ENCODE peak calls at places on chromosomes 3 and 15, in eight cellular contexts. X, V, R, E, M, W, N and Q are unnamed samples. For H3K27me3, the result is how much of the 10 kb centered on the place peaks cover.

GRCh38 chr3:49718419-49719213 is 868 bp downstream of the AMIGO3 start:
- DNase-seq in W (no peak), E (no peak), X (peak), N (no peak), R (peak), V (no peak), M (peak), Q (peak)

GRCh38 chr15:40323953-40324937 is 753 bp downstream of the INAFM2 start:
- DNase-seq in V (no peak), N (no peak), M (no peak), X (peak), E (no peak), W (no peak), R (no peak), Q (no peak)

GRCh38 chr3:149368201-149368849 is 9.1 kb downstream of the TM4SF1 start:
- DNase-seq in M (no peak), W (no peak), X (no peak), R (peak), N (no peak), V (peak), E (no peak), Q (no peak)

GRCh38 chr3:196072313-196072712 is 9.6 kb downstream of the TFRC start:
- DNase-seq in R (no peak), X (no peak), M (no peak), W (no peak), V (no peak), N (no peak), E (no peak), Q (no peak)

GRCh38 chr3:66037986-66038369 is 740 bp downstream of the MAGI1 start:
- DNase-seq in N (no peak), W (no peak), M (no peak), E (no peak), R (no peak), V (no peak), X (peak), Q (no peak)

GRCh38 chr15:83106994-83107840 is at the start of gene TM6SF1:
- DNase-seq in X (peak), W (no peak), N (no peak), V (no peak), M (no peak), R (peak), E (no peak), Q (peak)

GRCh38 chr15:74988007-74988800 is 7.2 kb upstream of the SCAMP5 start:
- DNase-seq in N (no peak), X (peak), R (peak), E (no peak), M (no peak), W (no peak), V (no peak), Q (peak)

GRCh38 chr3:130258532-130258952 is 86.9 kb upstream of the COL6A5 start:
- DNase-seq in N (no peak), X (no peak), M (no peak), W (no peak), E (peak), V (no peak), R (no peak), Q (no peak)

GRCh38 chr15:69806287-69806915 is 291.3 kb downstream of the TLE3 start:
- DNase-seq in R (no peak), M (no peak), X (peak), E (no peak), V (no peak), W (no peak), N (no peak), Q (no peak)

GRCh38 chr15:42184313-42184712 is 23.8 kb downstream of the VPS39 start:
- DNase-seq in M (peak), R (no peak), N (no peak), W (no peak), V (no peak), X (no peak), E (no peak), Q (no peak)

GRCh38 chr3:108021131-108021530 is 69.7 kb downstream of the CD47 start:
- DNase-seq in R (no peak), X (no peak), E (no peak), M (no peak), N (no peak), V (no peak), W (no peak), Q (no peak)

GRCh38 chr15:47184405-47185221 is 532.7 kb upstream of the SEMA6D start:
- DNase-seq in V (no peak), X (peak), N (no peak), W (no peak), M (no peak), R (peak), E (no peak), Q (peak)

GRCh38 chr15:96276438-96277210 is 53.9 kb upstream of the NR2F2 start:
- DNase-seq in E (no peak), N (peak), W (no peak), M (no peak), R (peak), X (no peak), V (no peak), Q (no peak)

GRCh38 chr3:172391592-172392302 is 56.5 kb downstream of the GHSR start:
- DNase-seq in V (no peak), E (no peak), X (no peak), W (no peak), N (no peak), R (no peak), M (no peak), Q (no peak)

GRCh38 chr3:109685084-109686079 is 348.0 kb upstream of the DPPA4 start:
- DNase-seq in E (peak), V (peak), R (peak), N (peak), M (peak), X (no peak), W (no peak), Q (no peak)

GRCh38 chr15:51842852-51843737 is 13.6 kb downstream of the TMOD3 start:
- DNase-seq in V (no peak), X (no peak), N (no peak), R (peak), E (no peak), W (no peak), M (no peak), Q (no peak)

GRCh38 chr15:88782465-88782864 is 20.8 kb upstream of the ACAN start:
- DNase-seq in E (no peak), R (no peak), W (no peak), X (no peak), N (no peak), M (no peak), V (no peak), Q (no peak)

GRCh38 chr3:61561374-61562041 is at the start of gene PTPRG:
- DNase-seq in M (peak), E (peak), V (no peak), N (peak), W (no peak), R (peak), X (peak), Q (peak)
- H3K27me3 ChIP-seq in M (under half), E (under half), V (under half), N (under half), W (under half), R (under half), X (under half), Q (under half)

DNA sequence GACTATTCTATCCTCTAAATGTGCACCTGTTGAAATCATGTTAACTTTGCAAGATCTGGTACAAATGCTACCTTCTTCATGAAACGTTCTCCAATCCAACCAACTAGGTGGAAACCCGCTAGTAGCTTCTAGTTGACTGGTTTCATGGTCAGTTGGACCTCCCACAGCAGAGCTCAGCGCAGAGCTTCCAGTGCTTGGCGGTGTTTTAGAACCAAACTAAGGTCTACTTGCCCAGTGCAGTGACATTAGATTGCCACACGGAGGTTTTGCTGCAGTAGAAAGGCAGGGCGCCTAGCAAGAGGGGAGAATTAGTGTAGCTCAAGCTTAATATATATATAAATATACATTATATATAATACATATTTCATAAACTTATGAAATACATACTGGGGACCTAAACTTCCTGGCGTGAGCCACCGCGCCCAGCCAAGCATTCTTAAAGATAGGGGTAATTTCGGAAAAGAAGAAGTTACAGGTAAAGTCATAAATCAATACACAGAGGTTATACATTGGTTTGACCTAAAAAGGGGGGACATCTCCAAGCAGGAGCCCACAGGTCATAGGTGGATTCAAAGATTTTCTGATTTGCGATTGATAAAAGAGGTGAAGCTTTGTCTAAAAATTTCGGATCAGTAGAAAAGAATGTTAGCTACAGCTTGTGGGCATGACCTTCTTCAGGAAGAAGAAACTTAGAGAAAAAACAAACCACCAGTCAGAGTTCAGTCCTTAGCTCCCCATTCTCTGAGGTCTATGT is 2.0 kb upstream of the OXSR1 start:
- DNase-seq in V (no peak), X (peak), N (no peak), W (no peak), M (no peak), E (no peak), R (no peak), Q (peak)
- TF ChIP-seq CTCF in V (peak), X (peak), N (peak), W (peak), M (no peak), E (no peak), R (peak), Q (peak)

DNA sequence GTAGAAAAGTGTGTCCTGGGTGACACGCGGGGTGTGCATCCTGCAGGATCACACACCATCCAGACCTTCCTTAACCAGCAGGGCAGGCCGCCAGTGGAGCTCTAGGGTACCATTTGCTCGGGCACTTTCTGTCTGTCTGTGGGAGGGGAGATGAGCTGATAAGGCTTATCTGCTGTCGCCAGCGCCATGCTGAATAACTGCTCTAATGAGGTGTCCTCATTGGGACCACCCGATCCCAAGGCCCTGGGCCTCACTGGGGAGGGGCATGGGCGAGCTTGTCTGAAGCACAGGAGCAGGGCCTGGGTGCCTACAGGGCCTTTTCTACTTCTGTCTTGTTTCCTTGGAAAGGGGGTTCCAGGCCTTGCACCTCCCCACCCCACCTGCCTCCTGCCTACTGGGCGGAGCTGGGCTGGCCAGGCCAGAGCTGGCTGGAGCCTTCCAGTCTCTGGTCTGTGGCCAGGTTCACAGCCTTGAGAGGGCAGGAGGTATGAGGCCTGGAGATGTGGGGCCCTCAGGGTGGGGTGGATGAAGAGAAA is 2.5 kb upstream of the GATA2 start:
- DNase-seq in W (no peak), N (no peak), E (no peak), V (no peak), M (no peak), X (peak), R (no peak), Q (peak)
- H3K27me3 ChIP-seq in W (under half), N (under half), E (under half), V (under half), M (half or more), X (half or more), R (half or more), Q (half or more)

DNA sequence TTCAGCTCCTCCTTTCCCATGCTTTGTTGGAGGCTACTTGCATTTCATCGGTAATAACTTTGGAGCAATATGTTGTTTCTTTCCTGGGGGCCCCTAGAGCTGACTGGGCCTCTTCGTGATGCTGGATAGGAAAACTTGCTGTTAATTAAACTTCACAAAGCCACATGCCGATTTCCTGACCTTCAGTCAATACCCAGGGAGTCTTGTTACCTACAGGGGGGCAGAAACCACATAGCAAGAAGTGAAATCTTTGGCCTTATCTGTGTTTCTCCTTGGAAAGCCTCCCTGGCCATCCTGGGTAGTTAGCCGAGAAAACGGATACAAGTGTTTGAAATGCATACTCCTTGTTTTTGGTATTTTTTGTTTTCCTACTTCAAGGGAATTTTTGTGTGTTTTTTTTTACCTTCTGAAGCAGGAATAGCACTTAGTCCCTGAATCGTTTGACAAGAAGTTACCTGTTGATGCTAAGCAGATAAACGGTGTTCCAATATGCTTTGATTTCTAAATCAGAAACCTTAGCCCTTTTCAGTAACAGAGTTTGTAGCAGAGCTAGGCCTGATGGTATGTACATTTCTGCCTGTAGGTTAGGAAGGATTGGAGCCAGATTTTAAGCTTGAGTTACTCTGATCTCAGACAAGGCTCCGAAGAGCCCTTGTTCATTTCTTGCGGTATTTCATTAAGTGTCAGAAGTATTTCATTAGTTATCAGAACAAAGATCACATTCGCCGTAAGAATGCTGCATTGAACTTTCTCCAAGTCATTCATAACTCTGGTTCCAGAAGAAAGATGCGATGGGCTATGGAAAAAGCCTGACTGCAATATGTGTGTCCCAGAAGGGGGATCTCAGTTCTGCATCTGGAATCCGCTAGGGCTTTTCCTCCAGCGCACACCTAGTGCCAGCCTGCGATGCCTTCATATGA is 111.5 kb downstream of the THSD4 start:
- DNase-seq in E (no peak), X (no peak), R (no peak), M (no peak), V (no peak), N (no peak), W (no peak), Q (no peak)
- TF ChIP-seq CTCF in E (no peak), X (no peak), R (no peak), M (no peak), V (no peak), N (peak), W (no peak), Q (no peak)

GRCh38 chr3:9139366-9139765 is 110.1 kb downstream of the SRGAP3 start:
- DNase-seq in E (no peak), M (no peak), R (no peak), N (no peak), V (no peak), W (no peak), X (no peak), Q (no peak)
- H3K27me3 ChIP-seq in E (under half), M (under half), R (under half), N (under half), V (under half), W (under half), X (under half), Q (under half)

DNA sequence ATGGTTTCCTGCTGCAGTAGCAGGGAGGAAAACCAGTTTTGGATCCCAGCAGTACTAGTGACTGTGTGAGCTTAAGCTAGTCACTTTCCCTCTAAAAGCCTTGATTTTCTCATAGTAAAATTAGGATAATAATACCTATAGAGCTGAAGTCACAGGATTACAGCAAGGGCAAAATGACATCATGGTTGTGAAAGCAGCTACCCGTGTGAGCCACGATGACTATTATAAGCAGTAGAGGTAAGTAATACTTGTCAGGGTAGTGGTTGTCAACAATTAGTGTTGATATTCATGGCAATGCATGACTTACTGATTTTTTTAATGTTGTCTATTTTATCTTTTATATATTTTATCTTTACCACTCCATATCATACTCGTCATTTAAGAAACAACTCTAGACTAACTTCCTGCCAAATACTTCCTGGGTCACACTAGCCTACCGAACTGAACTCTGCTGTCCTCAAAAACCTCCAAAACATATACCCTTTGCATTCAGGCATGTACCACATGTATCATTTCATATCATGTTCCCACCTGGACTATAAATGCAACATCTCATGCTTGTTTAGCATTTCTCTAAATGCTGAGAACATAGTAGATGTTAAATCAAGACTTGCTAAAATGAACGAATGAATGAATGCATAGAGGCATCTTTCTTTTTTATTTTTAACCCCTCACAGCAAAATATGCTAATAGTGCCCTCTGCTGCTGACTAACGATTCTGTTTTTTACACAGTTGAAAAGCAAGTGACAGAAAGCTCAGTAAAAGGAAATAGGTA is 172.6 kb downstream of the P3H2 start:
- DNase-seq in N (no peak), X (peak), E (no peak), R (peak), V (peak), M (no peak), W (no peak), Q (no peak)
- TF ChIP-seq CTCF in N (peak), X (peak), E (peak), R (peak), V (peak), M (peak), W (no peak), Q (peak)